ENCODE peak calls at places on chromosome 22, in five cellular contexts. K, I, F, V and B are unnamed samples.

GRCh38 chr22:49517721-49518120 is 310.0 kb downstream of the BRD1 start:
- DNase-seq in K (no peak), I (no peak), V (no peak), F (no peak), B (no peak)

GRCh38 chr22:30826670-30827355 is 132.1 kb downstream of the OSBP2 start:
- DNase-seq in F (no peak), V (no peak), I (peak), K (no peak), B (no peak)

GRCh38 chr22:27641049-27641790 is 160.3 kb downstream of the MN1 start:
- DNase-seq in V (no peak), I (no peak), F (no peak), K (no peak), B (no peak)

GRCh38 chr22:18103527-18104269 is 6.9 kb upstream of the TUBA8 start:
- DNase-seq in K (no peak), V (no peak), F (no peak), I (no peak), B (no peak)

GRCh38 chr22:29663230-29663826 is 56.5 kb upstream of the CABP7 start:
- DNase-seq in I (no peak), V (peak), K (peak), F (no peak), B (no peak)

GRCh38 chr22:28837640-28838039 is 37.3 kb upstream of the XBP1 start:
- DNase-seq in K (no peak), I (no peak), V (no peak), F (no peak), B (no peak)

GRCh38 chr22:31584804-31585160 is 77.2 kb downstream of the PISD start:
- DNase-seq in K (no peak), F (no peak), V (no peak), I (no peak), B (no peak)

GRCh38 chr22:35739642-35740041 is 22.0 kb downstream of the APOL5 start:
- DNase-seq in V (no peak), F (no peak), I (peak), K (no peak), B (no peak)

GRCh38 chr22:38868886-38869381 is 3.1 kb downstream of the CBX6 start:
- DNase-seq in I (peak), V (peak), K (no peak), F (peak), B (no peak)

GRCh38 chr22:26953380-26953807 is 296.0 kb downstream of the MIAT start:
- DNase-seq in I (no peak), V (no peak), F (no peak), K (no peak), B (no peak)

GRCh38 chr22:22933807-22934542 is 46.4 kb downstream of the IGLL5 start:
- DNase-seq in K (no peak), I (no peak), V (no peak), F (no peak), B (no peak)

GRCh38 chr22:28930357-28931007 is 47.1 kb downstream of the ZNRF3 start:
- DNase-seq in I (no peak), F (no peak), K (no peak), V (no peak), B (no peak)

GRCh38 chr22:42214625-42215415 is 55.6 kb downstream of the TCF20 start:
- DNase-seq in F (no peak), K (no peak), I (no peak), V (peak), B (no peak)

GRCh38 chr22:33129621-33130020 is 71.4 kb upstream of the SYN3 start:
- DNase-seq in I (no peak), K (no peak), F (no peak), V (no peak), B (no peak)

GRCh38 chr22:33130473-33130872 is 72.3 kb upstream of the SYN3 start:
- DNase-seq in V (no peak), F (no peak), I (no peak), K (no peak), B (no peak)

GRCh38 chr22:33124471-33124870 is 66.3 kb upstream of the SYN3 start:
- DNase-seq in I (no peak), F (no peak), V (no peak), K (no peak), B (no peak)

DNA sequence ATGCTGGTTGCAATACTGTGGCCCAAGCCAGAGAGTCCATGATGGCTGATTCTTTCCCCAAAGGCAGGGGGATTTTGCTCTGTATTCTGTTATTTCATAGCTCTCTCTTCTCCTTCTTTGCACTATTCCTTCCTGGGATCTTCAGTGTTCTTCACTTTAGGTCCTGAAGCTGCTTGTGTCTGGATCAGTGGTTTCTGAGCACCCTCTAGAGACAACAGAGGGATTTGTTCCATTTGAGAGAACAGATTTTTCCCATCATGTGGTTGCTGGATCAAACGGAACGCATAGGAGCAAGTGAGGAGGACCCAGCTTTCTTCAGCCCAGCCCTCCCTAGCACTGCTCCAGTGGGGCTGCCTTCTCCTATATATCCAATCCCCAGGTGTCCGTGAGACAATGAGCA is 68.7 kb upstream of the SYN3 start:
- DNase-seq in I (no peak), V (no peak), F (no peak), K (no peak), B (no peak)
- TF ChIP-seq CTCF in I (no peak), V (no peak), F (no peak), K (no peak), B (no peak)

GRCh38 chr22:50672471-50673230 is at the start of gene SHANK3:
- DNase-seq in I (no peak), K (no peak), V (no peak), F (no peak), B (no peak)

GRCh38 chr22:50674606-50675552 is 2.3 kb downstream of the SHANK3 start:
- DNase-seq in V (no peak), I (peak), K (no peak), F (no peak), B (no peak)

GRCh38 chr22:50673231-50674126 is 856 bp downstream of the SHANK3 start:
- DNase-seq in I (no peak), F (no peak), K (no peak), V (no peak), B (no peak)

GRCh38 chr22:50675553-50676199 is 3.1 kb downstream of the SHANK3 start:
- DNase-seq in K (no peak), F (no peak), I (peak), V (no peak), B (no peak)

GRCh38 chr22:50674127-50674493 is 1.5 kb downstream of the SHANK3 start:
- DNase-seq in K (no peak), I (no peak), V (no peak), F (no peak), B (no peak)
- H3K4me3 ChIP-seq in K (no peak), I (peak), V (no peak), F (peak), B (peak)

GRCh38 chr22:46055851-46056168 is 78.8 kb upstream of the WNT7B start:
- DNase-seq in F (no peak), K (no peak), I (no peak), V (no peak), B (no peak)
- TF ChIP-seq CTCF in F (no peak), K (peak), I (no peak), V (no peak), B (no peak)

DNA sequence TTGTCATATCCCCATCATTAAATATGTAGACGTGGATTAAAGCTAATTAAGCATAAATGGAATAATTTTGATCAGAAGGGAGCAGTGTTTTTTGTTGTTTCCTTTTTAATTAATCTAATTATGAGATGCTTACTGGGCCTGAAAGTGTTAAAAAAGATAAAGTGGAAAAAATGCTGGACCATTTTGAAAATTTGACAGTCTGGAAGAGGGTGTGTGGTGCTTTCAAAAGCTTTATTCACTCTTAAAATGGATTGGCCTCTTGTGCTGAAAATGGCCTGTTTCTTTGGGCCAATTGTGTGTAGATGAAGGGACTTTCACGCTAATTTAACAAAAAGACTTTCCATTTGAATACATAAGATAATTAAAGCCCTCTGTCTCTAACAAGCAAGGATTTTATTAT is 1.8 kb downstream of the TNRC6B start:
- DNase-seq in I (no peak), F (no peak), K (no peak), V (no peak), B (no peak)
- H3K4me3 ChIP-seq in I (peak), F (peak), K (peak), V (peak), B (peak)

GRCh38 chr22:43464809-43465208 is 53.0 kb downstream of the MPPED1 start:
- DNase-seq in I (no peak), V (no peak), K (no peak), F (no peak), B (no peak)
- TF ChIP-seq CTCF in I (no peak), V (no peak), K (no peak), F (no peak), B (no peak)

GRCh38 chr22:21102659-21103267 is 57.0 kb downstream of the LRRC74B start:
- DNase-seq in K (no peak), V (peak), I (peak), F (peak), B (no peak)
- H3K4me3 ChIP-seq in K (no peak), V (peak), I (no peak), F (peak), B (no peak)

DNA sequence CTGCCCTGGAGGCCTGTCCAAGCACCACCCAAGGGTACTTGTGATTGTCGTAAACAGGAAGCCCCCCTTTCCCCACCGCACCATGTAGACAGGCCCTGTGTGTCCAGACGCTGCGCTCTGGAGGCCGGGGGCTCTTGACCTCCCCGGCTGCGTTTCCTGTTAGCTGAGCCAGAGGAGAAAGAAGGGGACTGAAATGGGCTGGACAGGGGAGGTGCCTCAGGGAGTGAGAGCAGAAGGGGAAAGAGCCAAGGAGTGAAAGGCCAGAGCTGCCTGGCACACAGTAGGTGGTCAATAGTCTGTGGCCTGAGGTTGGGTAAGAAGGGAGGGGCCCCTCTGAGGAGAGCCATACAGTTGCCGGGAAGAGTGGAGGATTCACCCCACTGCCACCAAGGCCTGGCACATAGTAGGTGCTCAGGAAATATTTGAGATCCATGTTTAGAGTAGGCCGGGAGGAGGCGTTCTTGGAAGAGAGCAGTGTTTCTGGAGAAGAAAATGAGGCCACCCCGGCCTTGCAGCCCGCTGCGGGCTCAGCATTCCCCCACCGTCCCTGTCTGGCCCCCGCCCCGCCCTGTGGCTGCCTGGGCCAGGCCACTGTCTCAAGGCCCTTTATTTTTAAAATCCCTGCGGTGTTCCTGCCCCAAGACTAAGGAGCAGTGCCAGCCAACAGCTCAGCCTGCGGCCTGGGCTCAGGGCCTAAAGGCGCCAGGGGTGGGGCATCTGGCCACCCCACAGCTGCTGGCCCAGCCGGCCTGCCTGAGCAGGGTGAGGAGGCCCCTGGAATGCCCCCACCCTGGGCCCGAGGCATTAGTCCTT is 13.6 kb upstream of the CDC42EP1 start:
- DNase-seq in V (peak), F (no peak), I (peak), K (no peak), B (no peak)
- TF ChIP-seq CTCF in V (no peak), F (no peak), I (no peak), K (peak), B (no peak)